ENCODE peak calls at places on chromosome X, in four cellular contexts. Q is stimulated activated CD8-positive, alpha-beta memory T cell treated with anti-CD3 and anti-CD28 coated beads, Interleukin-12 subunit alpha, Interleukin-12 subunit beta, amount 100 ng/mL, for 4 hours; S is smooth muscle cell of the brain vasculature; D is NCI-H1105. V is an unnamed sample.

GRCh38 chrX:130347336-130347735 is 7.6 kb downstream of the SLC25A14 start:
- DNase-seq in Q (no peak), S (no peak), D (no peak), V (no peak)

GRCh38 chrX:152137771-152138387 is 498 bp downstream of the MAGEA10 start:
- DNase-seq in Q (no peak), S (no peak), D (no peak), V (no peak)

GRCh38 chrX:21926116-21926515 is 14.4 kb upstream of the SMS start:
- DNase-seq in Q (no peak), S (no peak), D (no peak), V (no peak)

GRCh38 chrX:20067709-20068315 is 48.9 kb downstream of the MAP7D2 start:
- DNase-seq in Q (no peak), S (peak), D (peak), V (peak)

GRCh38 chrX:114800719-114801118 is 216.7 kb downstream of the IL13RA2 start:
- DNase-seq in Q (no peak), S (no peak), D (no peak), V (peak)

GRCh38 chrX:104668550-104668949 is 102.6 kb downstream of the IL1RAPL2 start:
- DNase-seq in Q (no peak), S (no peak), D (no peak), V (no peak)

GRCh38 chrX:125384843-125385242 is 65.2 kb downstream of the TEX13C start:
- DNase-seq in Q (no peak), S (no peak), D (no peak), V (no peak)

GRCh38 chrX:10628906-10629305 is 8.5 kb upstream of the MID1 start:
- DNase-seq in Q (no peak), S (no peak), D (no peak), V (no peak)

GRCh38 chrX:119292445-119292844 is 56.4 kb downstream of the PGRMC1 start:
- DNase-seq in Q (no peak), S (no peak), D (no peak), V (no peak)

GRCh38 chrX:107429090-107429489 is 20.4 kb upstream of the FRMPD3 start:
- DNase-seq in Q (no peak), S (no peak), D (no peak), V (no peak)

GRCh38 chrX:2401201-2401589 is 99.6 kb downstream of the DHRSX start:
- DNase-seq in Q (no peak), S (no peak), D (no peak), V (no peak)

GRCh38 chrX:72272868-72273267 is 4.2 kb downstream of the RPS4X start:
- DNase-seq in Q (no peak), S (no peak), D (no peak), V (no peak)

GRCh38 chrX:154751121-154751668 is 318 bp upstream of the GAB3 start:
- DNase-seq in Q (no peak), S (no peak), D (no peak), V (no peak)

GRCh38 chrX:7574325-7574724 is 268.6 kb upstream of the VCX start:
- DNase-seq in Q (no peak), S (no peak), D (no peak), V (no peak)

GRCh38 chrX:119266364-119266995 is 30.4 kb downstream of the PGRMC1 start:
- DNase-seq in Q (no peak), S (no peak), D (no peak), V (no peak)

GRCh38 chrX:97547873-97548578 is 664.3 kb downstream of the RPA4 start:
- DNase-seq in Q (no peak), S (no peak), D (no peak), V (no peak)

V was measured in HFF-Myc.